ENCODE peak calls at places on chromosomes 5 and 9, in nine cellular contexts. One of them, this sample, is unnamed. For H3K27me3 and H3K4me1, the result is how much of the 10 kb centered on the place peaks cover.

GRCh38 chr5:31774779-31775178 is 135.8 kb downstream of the PDZD2 start:
- DNase-seq in naive thymus-derived CD4-positive, alpha-beta T cell: no peak
- DNase-seq in CD8-positive, alpha-beta memory T cell: no peak
- DNase-seq in CD4-positive, CD25-positive, alpha-beta regulatory T cell: no peak
- DNase-seq in prostate gland: no peak
- DNase-seq in aorta: no peak
- DNase-seq in mesendoderm: no peak
- DNase-seq in mammary epithelial cell: no peak
- DNase-seq in cardiac muscle cell: peak
- DNase-seq in this sample: no peak

GRCh38 chr9:115651456-115651855 is 502.1 kb upstream of the PAPPA start:
- DNase-seq in CD8-positive, alpha-beta memory T cell: no peak
- DNase-seq in mesendoderm: no peak
- DNase-seq in mammary epithelial cell: no peak
- DNase-seq in CD4-positive, CD25-positive, alpha-beta regulatory T cell: no peak
- DNase-seq in cardiac muscle cell: no peak
- DNase-seq in aorta: no peak
- DNase-seq in naive thymus-derived CD4-positive, alpha-beta T cell: no peak
- DNase-seq in prostate gland: no peak
- DNase-seq in this sample: no peak

GRCh38 chr9:95642189-95642588 is 125.4 kb upstream of the PTCH1 start:
- DNase-seq in prostate gland: no peak
- DNase-seq in aorta: no peak
- DNase-seq in mesendoderm: no peak
- DNase-seq in mammary epithelial cell: no peak
- DNase-seq in naive thymus-derived CD4-positive, alpha-beta T cell: no peak
- DNase-seq in CD8-positive, alpha-beta memory T cell: no peak
- DNase-seq in CD4-positive, CD25-positive, alpha-beta regulatory T cell: no peak
- DNase-seq in cardiac muscle cell: no peak
- DNase-seq in this sample: no peak

GRCh38 chr5:74903165-74903787 is 37.1 kb upstream of the FAM169A start:
- DNase-seq in naive thymus-derived CD4-positive, alpha-beta T cell: no peak
- DNase-seq in aorta: no peak
- DNase-seq in prostate gland: peak
- DNase-seq in cardiac muscle cell: no peak
- DNase-seq in CD8-positive, alpha-beta memory T cell: peak
- DNase-seq in CD4-positive, CD25-positive, alpha-beta regulatory T cell: no peak
- DNase-seq in mesendoderm: peak
- DNase-seq in mammary epithelial cell: peak
- DNase-seq in this sample: peak

GRCh38 chr9:127612993-127613954 is 1.2 kb downstream of the STXBP1 start:
- DNase-seq in prostate gland: peak
- DNase-seq in CD4-positive, CD25-positive, alpha-beta regulatory T cell: peak
- DNase-seq in CD8-positive, alpha-beta memory T cell: peak
- DNase-seq in aorta: peak
- DNase-seq in naive thymus-derived CD4-positive, alpha-beta T cell: peak
- DNase-seq in mesendoderm: peak
- DNase-seq in mammary epithelial cell: peak
- DNase-seq in cardiac muscle cell: peak
- DNase-seq in this sample: peak

GRCh38 chr5:154520861-154521453 is 42.9 kb upstream of the HAND1 start:
- DNase-seq in prostate gland: no peak
- DNase-seq in mammary epithelial cell: no peak
- DNase-seq in CD8-positive, alpha-beta memory T cell: no peak
- DNase-seq in cardiac muscle cell: peak
- DNase-seq in naive thymus-derived CD4-positive, alpha-beta T cell: no peak
- DNase-seq in CD4-positive, CD25-positive, alpha-beta regulatory T cell: no peak
- DNase-seq in aorta: no peak
- DNase-seq in mesendoderm: peak
- DNase-seq in this sample: peak

GRCh38 chr9:95316794-95317118 is 753 bp downstream of the FANCC start:
- DNase-seq in mesendoderm: peak
- DNase-seq in aorta: peak
- DNase-seq in cardiac muscle cell: peak
- DNase-seq in mammary epithelial cell: peak
- DNase-seq in CD8-positive, alpha-beta memory T cell: no peak
- DNase-seq in CD4-positive, CD25-positive, alpha-beta regulatory T cell: peak
- DNase-seq in naive thymus-derived CD4-positive, alpha-beta T cell: peak
- DNase-seq in prostate gland: peak
- DNase-seq in this sample: peak

GRCh38 chr9:132798817-132799790 is 79.0 kb downstream of the AK8 start:
- DNase-seq in cardiac muscle cell: no peak
- DNase-seq in naive thymus-derived CD4-positive, alpha-beta T cell: no peak
- DNase-seq in CD8-positive, alpha-beta memory T cell: no peak
- DNase-seq in mesendoderm: no peak
- DNase-seq in aorta: peak
- DNase-seq in mammary epithelial cell: no peak
- DNase-seq in CD4-positive, CD25-positive, alpha-beta regulatory T cell: no peak
- DNase-seq in prostate gland: peak
- DNase-seq in this sample: no peak

GRCh38 chr5:617896-618295 is 5.8 kb downstream of the CEP72 start:
- DNase-seq in mammary epithelial cell: no peak
- DNase-seq in cardiac muscle cell: no peak
- DNase-seq in mesendoderm: no peak
- DNase-seq in CD4-positive, CD25-positive, alpha-beta regulatory T cell: no peak
- DNase-seq in prostate gland: no peak
- DNase-seq in naive thymus-derived CD4-positive, alpha-beta T cell: no peak
- DNase-seq in aorta: peak
- DNase-seq in CD8-positive, alpha-beta memory T cell: no peak
- DNase-seq in this sample: no peak

GRCh38 chr5:41793156-41793770 is 77.0 kb downstream of the OXCT1 start:
- DNase-seq in cardiac muscle cell: peak
- DNase-seq in CD4-positive, CD25-positive, alpha-beta regulatory T cell: no peak
- DNase-seq in naive thymus-derived CD4-positive, alpha-beta T cell: no peak
- DNase-seq in mammary epithelial cell: peak
- DNase-seq in mesendoderm: no peak
- DNase-seq in prostate gland: no peak
- DNase-seq in aorta: no peak
- DNase-seq in CD8-positive, alpha-beta memory T cell: no peak
- DNase-seq in this sample: peak

GRCh38 chr9:94807556-94807955 is 81.1 kb downstream of the AOPEP start:
- DNase-seq in aorta: no peak
- DNase-seq in CD4-positive, CD25-positive, alpha-beta regulatory T cell: no peak
- DNase-seq in naive thymus-derived CD4-positive, alpha-beta T cell: no peak
- DNase-seq in prostate gland: no peak
- DNase-seq in CD8-positive, alpha-beta memory T cell: no peak
- DNase-seq in cardiac muscle cell: no peak
- DNase-seq in mammary epithelial cell: peak
- DNase-seq in mesendoderm: no peak
- DNase-seq in this sample: no peak

GRCh38 chr9:69179037-69179436 is 5.0 kb downstream of the TJP2 start:
- DNase-seq in naive thymus-derived CD4-positive, alpha-beta T cell: no peak
- DNase-seq in cardiac muscle cell: no peak
- DNase-seq in CD8-positive, alpha-beta memory T cell: no peak
- DNase-seq in mammary epithelial cell: no peak
- DNase-seq in mesendoderm: no peak
- DNase-seq in aorta: no peak
- DNase-seq in prostate gland: no peak
- DNase-seq in CD4-positive, CD25-positive, alpha-beta regulatory T cell: no peak
- DNase-seq in this sample: no peak

GRCh38 chr9:69184266-69184665 is 10.2 kb downstream of the TJP2 start:
- DNase-seq in mesendoderm: no peak
- DNase-seq in prostate gland: no peak
- DNase-seq in mammary epithelial cell: no peak
- DNase-seq in CD8-positive, alpha-beta memory T cell: no peak
- DNase-seq in CD4-positive, CD25-positive, alpha-beta regulatory T cell: no peak
- DNase-seq in naive thymus-derived CD4-positive, alpha-beta T cell: no peak
- DNase-seq in cardiac muscle cell: no peak
- DNase-seq in aorta: no peak
- DNase-seq in this sample: no peak

GRCh38 chr9:69180200-69180599 is 6.1 kb downstream of the TJP2 start:
- DNase-seq in prostate gland: no peak
- DNase-seq in mesendoderm: no peak
- DNase-seq in mammary epithelial cell: no peak
- DNase-seq in CD4-positive, CD25-positive, alpha-beta regulatory T cell: no peak
- DNase-seq in CD8-positive, alpha-beta memory T cell: no peak
- DNase-seq in aorta: no peak
- DNase-seq in naive thymus-derived CD4-positive, alpha-beta T cell: no peak
- DNase-seq in cardiac muscle cell: no peak
- DNase-seq in this sample: no peak

GRCh38 chr9:69180670-69181069 is 6.6 kb downstream of the TJP2 start:
- DNase-seq in CD8-positive, alpha-beta memory T cell: no peak
- DNase-seq in prostate gland: peak
- DNase-seq in mesendoderm: peak
- DNase-seq in aorta: peak
- DNase-seq in CD4-positive, CD25-positive, alpha-beta regulatory T cell: peak
- DNase-seq in cardiac muscle cell: peak
- DNase-seq in naive thymus-derived CD4-positive, alpha-beta T cell: no peak
- DNase-seq in mammary epithelial cell: peak
- DNase-seq in this sample: no peak

DNA sequence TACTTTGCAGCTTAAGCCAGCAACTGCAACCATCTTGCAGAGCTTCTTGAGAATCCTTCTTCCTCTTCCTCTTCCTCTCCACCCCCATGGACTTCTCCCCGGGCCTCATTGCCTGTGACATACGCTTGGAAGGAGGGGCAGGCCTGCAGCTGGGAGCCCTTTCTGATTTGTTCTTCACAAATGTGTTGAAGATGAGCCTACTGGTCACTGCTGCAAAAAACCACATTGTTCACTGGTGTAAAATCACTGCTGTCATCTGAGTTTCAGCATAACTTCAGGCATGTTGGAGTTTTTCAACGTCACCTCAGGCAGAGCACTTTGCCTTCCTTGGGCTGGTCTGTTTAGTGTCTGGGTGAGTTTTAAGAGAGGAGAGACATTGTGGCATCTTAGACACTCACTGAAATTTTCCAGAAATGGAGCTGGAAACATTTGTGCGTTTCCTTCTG is 7.9 kb downstream of the TJP2 start:
- DNase-seq in mesendoderm: no peak
- DNase-seq in aorta: no peak
- DNase-seq in prostate gland: no peak
- DNase-seq in cardiac muscle cell: no peak
- DNase-seq in mammary epithelial cell: no peak
- DNase-seq in CD4-positive, CD25-positive, alpha-beta regulatory T cell: no peak
- DNase-seq in naive thymus-derived CD4-positive, alpha-beta T cell: no peak
- DNase-seq in CD8-positive, alpha-beta memory T cell: no peak
- DNase-seq in this sample: no peak
- H3K27me3 ChIP-seq in mesendoderm: under half
- H3K27me3 ChIP-seq in aorta: under half
- H3K27me3 ChIP-seq in prostate gland: under half
- H3K27me3 ChIP-seq in cardiac muscle cell: under half
- H3K27me3 ChIP-seq in mammary epithelial cell: under half
- H3K27me3 ChIP-seq in CD4-positive, CD25-positive, alpha-beta regulatory T cell: under half
- H3K27me3 ChIP-seq in naive thymus-derived CD4-positive, alpha-beta T cell: under half
- H3K27me3 ChIP-seq in CD8-positive, alpha-beta memory T cell: under half
- H3K27me3 ChIP-seq in this sample: under half

DNA sequence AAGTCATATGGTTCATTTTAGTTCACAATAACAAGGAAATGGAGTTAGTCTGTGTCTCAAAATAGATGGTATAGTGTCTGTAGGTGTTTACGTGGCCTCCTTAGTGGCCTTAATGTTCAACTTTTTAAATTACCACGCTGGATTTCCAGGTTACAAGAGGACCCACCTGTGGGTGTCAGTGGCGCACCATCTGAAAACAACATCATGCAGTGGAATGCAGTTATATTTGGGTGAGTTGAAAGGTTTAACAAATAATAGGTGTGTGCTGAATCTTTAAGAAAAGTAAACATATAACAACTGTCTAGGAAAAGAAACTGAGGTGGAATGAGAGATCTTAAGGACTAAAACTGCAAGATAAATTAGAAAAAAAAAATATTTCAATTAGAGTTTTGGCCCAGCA is 2.9 kb downstream of the UBE2B start:
- DNase-seq in mammary epithelial cell: no peak
- DNase-seq in CD8-positive, alpha-beta memory T cell: no peak
- DNase-seq in prostate gland: no peak
- DNase-seq in mesendoderm: no peak
- DNase-seq in aorta: no peak
- DNase-seq in naive thymus-derived CD4-positive, alpha-beta T cell: no peak
- DNase-seq in CD4-positive, CD25-positive, alpha-beta regulatory T cell: no peak
- DNase-seq in cardiac muscle cell: no peak
- DNase-seq in this sample: no peak
- H3K4me3 ChIP-seq in mammary epithelial cell: no peak
- H3K4me3 ChIP-seq in CD8-positive, alpha-beta memory T cell: no peak
- H3K4me3 ChIP-seq in prostate gland: no peak
- H3K4me3 ChIP-seq in mesendoderm: no peak
- H3K4me3 ChIP-seq in aorta: no peak
- H3K4me3 ChIP-seq in naive thymus-derived CD4-positive, alpha-beta T cell: no peak
- H3K4me3 ChIP-seq in CD4-positive, CD25-positive, alpha-beta regulatory T cell: peak
- H3K4me3 ChIP-seq in cardiac muscle cell: no peak
- H3K4me3 ChIP-seq in this sample: no peak

DNA sequence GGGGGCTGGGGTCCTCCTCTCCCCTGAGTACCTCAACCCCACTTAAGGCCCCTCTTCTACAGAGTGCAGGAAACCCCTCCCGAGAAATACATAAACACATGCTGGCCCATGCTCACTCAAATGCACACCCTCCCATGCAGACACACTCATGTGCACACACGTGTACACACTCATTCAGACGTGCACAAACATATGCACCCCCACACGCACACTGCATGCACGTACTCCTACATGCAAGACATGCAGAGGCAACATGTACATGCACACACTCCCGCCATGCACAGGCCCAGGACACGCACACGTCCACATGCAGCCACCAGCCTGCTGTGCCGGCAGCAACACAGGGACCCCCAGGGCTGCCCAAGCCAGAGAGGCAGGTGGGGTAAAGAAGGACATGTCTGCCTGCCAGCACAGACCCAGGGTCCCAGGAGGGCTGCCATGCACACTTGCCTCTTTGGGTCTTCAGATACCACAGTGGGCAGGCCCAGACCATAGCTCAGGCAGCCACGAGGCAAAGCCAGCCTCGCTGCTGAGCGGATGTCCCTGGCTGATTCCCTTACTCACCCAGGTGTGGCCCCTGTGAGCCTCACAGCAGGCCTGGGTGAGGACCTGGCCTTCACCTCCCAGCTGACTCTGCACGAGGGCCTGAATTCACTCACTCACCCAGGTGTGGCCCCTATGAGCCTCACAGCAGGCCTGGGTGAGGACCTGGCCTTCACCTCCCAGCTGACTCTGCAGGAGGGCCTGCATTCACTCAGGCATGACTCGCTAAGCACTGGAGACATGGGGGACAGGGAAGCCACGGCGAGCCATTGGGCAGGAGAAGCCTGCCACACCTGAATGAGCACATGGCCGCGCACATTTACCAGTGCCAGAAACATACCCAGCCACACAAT is 7.8 kb downstream of the ADAMTS2 start:
- DNase-seq in mesendoderm: no peak
- DNase-seq in CD8-positive, alpha-beta memory T cell: no peak
- DNase-seq in mammary epithelial cell: no peak
- DNase-seq in naive thymus-derived CD4-positive, alpha-beta T cell: no peak
- DNase-seq in prostate gland: no peak
- DNase-seq in CD4-positive, CD25-positive, alpha-beta regulatory T cell: no peak
- DNase-seq in aorta: peak
- DNase-seq in cardiac muscle cell: no peak
- DNase-seq in this sample: no peak
- H3K4me1 ChIP-seq in mesendoderm: under half
- H3K4me1 ChIP-seq in CD8-positive, alpha-beta memory T cell: under half
- H3K4me1 ChIP-seq in mammary epithelial cell: under half
- H3K4me1 ChIP-seq in naive thymus-derived CD4-positive, alpha-beta T cell: under half
- H3K4me1 ChIP-seq in prostate gland: under half
- H3K4me1 ChIP-seq in CD4-positive, CD25-positive, alpha-beta regulatory T cell: under half
- H3K4me1 ChIP-seq in aorta: under half
- H3K4me1 ChIP-seq in cardiac muscle cell: under half
- H3K4me1 ChIP-seq in this sample: under half

DNA sequence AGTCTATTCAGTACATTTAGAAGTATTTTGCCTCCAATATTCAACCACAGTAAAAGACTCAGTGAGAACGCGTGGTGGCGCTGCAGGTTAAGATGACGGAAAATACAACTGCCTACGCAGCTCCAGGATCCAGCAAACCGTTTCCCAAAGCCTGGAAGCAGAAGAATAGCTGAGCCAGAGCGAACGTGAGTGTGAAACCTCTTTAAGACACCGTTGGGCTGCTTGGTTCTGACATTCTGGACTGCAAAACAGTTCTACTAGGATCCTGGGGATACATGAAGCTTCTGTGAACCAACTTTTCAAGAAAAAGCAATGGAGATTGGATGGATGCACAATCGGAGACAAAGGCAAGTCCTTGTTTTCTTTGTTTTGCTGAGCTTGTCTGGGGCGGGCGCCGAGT is at the start of gene PCDHB16:
- DNase-seq in prostate gland: no peak
- DNase-seq in CD8-positive, alpha-beta memory T cell: no peak
- DNase-seq in aorta: no peak
- DNase-seq in naive thymus-derived CD4-positive, alpha-beta T cell: no peak
- DNase-seq in mammary epithelial cell: peak
- DNase-seq in CD4-positive, CD25-positive, alpha-beta regulatory T cell: no peak
- DNase-seq in mesendoderm: peak
- DNase-seq in cardiac muscle cell: peak
- DNase-seq in this sample: no peak
- H3K27me3 ChIP-seq in prostate gland: under half
- H3K27me3 ChIP-seq in CD8-positive, alpha-beta memory T cell: under half
- H3K27me3 ChIP-seq in aorta: under half
- H3K27me3 ChIP-seq in naive thymus-derived CD4-positive, alpha-beta T cell: under half
- H3K27me3 ChIP-seq in mammary epithelial cell: under half
- H3K27me3 ChIP-seq in CD4-positive, CD25-positive, alpha-beta regulatory T cell: under half
- H3K27me3 ChIP-seq in mesendoderm: under half
- H3K27me3 ChIP-seq in cardiac muscle cell: under half
- H3K27me3 ChIP-seq in this sample: under half